ENCODE peak calls at places on chromosomes 11 and 22, in six cellular contexts. T, Z, L, F, K and C are unnamed samples.

GRCh38 chr11:115590254-115590653 is 86.0 kb upstream of the CADM1 start:
- DNase-seq in T (no peak), Z (no peak), L (no peak), F (no peak), K (no peak), C (no peak)

GRCh38 chr11:83643115-83643514 is 356.9 kb upstream of the CCDC90B start:
- DNase-seq in T (no peak), Z (no peak), L (no peak), F (no peak), K (no peak), C (no peak)

GRCh38 chr11:16758382-16759024 is 20.1 kb downstream of the C11orf58 start:
- DNase-seq in T (no peak), Z (no peak), L (no peak), F (no peak), K (no peak), C (no peak)

GRCh38 chr11:12854829-12855228 is 154.3 kb upstream of the RASSF10 start:
- DNase-seq in T (no peak), Z (no peak), L (no peak), F (no peak), K (no peak), C (no peak)

GRCh38 chr11:107929611-107930200 is 1.5 kb downstream of the RAB39A start:
- DNase-seq in T (no peak), Z (no peak), L (no peak), F (no peak), K (no peak), C (no peak)

GRCh38 chr11:16194566-16194965 is 161.8 kb downstream of the SOX6 start:
- DNase-seq in T (no peak), Z (no peak), L (no peak), F (no peak), K (no peak), C (no peak)

GRCh38 chr22:50444663-50445062 is 30.2 kb downstream of the SBF1 start:
- DNase-seq in T (no peak), Z (no peak), L (no peak), F (no peak), K (no peak), C (no peak)

GRCh38 chr11:892106-892505 is 18.5 kb downstream of the CHID1 start:
- DNase-seq in T (no peak), Z (no peak), L (no peak), F (no peak), K (no peak), C (no peak)

GRCh38 chr11:86214710-86215109 is 29.8 kb upstream of the EED start:
- DNase-seq in T (no peak), Z (peak), L (no peak), F (no peak), K (no peak), C (no peak)

GRCh38 chr22:49929553-49929979 is 11.1 kb downstream of the CRELD2 start:
- DNase-seq in T (peak), Z (peak), L (peak), F (peak), K (no peak), C (peak)

GRCh38 chr11:40302669-40303068 is 1156.8 kb downstream of the LRRC4C start:
- DNase-seq in T (no peak), Z (no peak), L (no peak), F (no peak), K (no peak), C (no peak)

GRCh38 chr22:42076764-42077485 is 2.6 kb upstream of the SMDT1 start:
- DNase-seq in T (no peak), Z (no peak), L (no peak), F (no peak), K (no peak), C (no peak)

GRCh38 chr11:48172818-48173609 is 43.6 kb upstream of the OR4B1 start:
- DNase-seq in T (peak), Z (peak), L (peak), F (peak), K (peak), C (peak)

GRCh38 chr22:49345896-49346295 is 481.8 kb downstream of the BRD1 start:
- DNase-seq in T (no peak), Z (no peak), L (no peak), F (no peak), K (no peak), C (no peak)

GRCh38 chr11:80844110-80844509 is 1403.3 kb upstream of the TENM4 start:
- DNase-seq in T (no peak), Z (no peak), L (no peak), F (no peak), K (no peak), C (no peak)

GRCh38 chr11:125176866-125177265 is 12.3 kb downstream of the PKNOX2 start:
- DNase-seq in T (no peak), Z (no peak), L (no peak), F (no peak), K (no peak), C (no peak)

GRCh38 chr11:65377036-65377435 is 5.4 kb downstream of the SLC25A45 start:
- DNase-seq in T (no peak), Z (no peak), L (no peak), F (no peak), K (no peak), C (no peak)

GRCh38 chr22:38725900-38726655 is 20.3 kb downstream of the GTPBP1 start:
- DNase-seq in T (no peak), Z (no peak), L (no peak), F (no peak), K (no peak), C (no peak)

GRCh38 chr11:26331911-26332571 is at the start of gene ANO3:
- DNase-seq in T (peak), Z (no peak), L (peak), F (no peak), K (peak), C (no peak)

GRCh38 chr11:44619931-44620725 is 54.7 kb downstream of the CD82 start:
- DNase-seq in T (no peak), Z (no peak), L (no peak), F (no peak), K (no peak), C (no peak)

GRCh38 chr11:9922806-9923205 is 258.9 kb downstream of the SWAP70 start:
- DNase-seq in T (no peak), Z (no peak), L (peak), F (no peak), K (no peak), C (no peak)

GRCh38 chr11:95923730-95924413 is at the start of gene MTMR2:
- DNase-seq in T (peak), Z (peak), L (peak), F (peak), K (peak), C (peak)

GRCh38 chr11:96219981-96220623 is 122.9 kb downstream of the MAML2 start:
- DNase-seq in T (no peak), Z (no peak), L (no peak), F (no peak), K (no peak), C (no peak)

GRCh38 chr11:128262463-128263345 is 324.7 kb downstream of the ETS1 start:
- DNase-seq in T (no peak), Z (no peak), L (no peak), F (no peak), K (no peak), C (no peak)